ENCODE peak calls at places on chromosome 10, in four cellular contexts. E is NB4, J is choroid plexus epithelial cell, B is stomach. I is an unnamed sample.
A peak's percentile ranks its signal among the peaks of the same experiment; 100 is the strongest.

GRCh38 chr10:103745264-103746247 is 109.8 kb downstream of the SH3PXD2A start:
- DNase-seq in E (peak; percentile 84), J (no peak), B (no peak), I (no peak)

GRCh38 chr10:110058215-110058614 is 50.4 kb downstream of the ADD3 start:
- DNase-seq in E (no peak), J (no peak), B (no peak), I (no peak)

GRCh38 chr10:83127942-83128575 is 1011.2 kb upstream of the GHITM start:
- DNase-seq in E (no peak), J (no peak), B (no peak), I (no peak)

GRCh38 chr10:112490543-112490942 is 43.5 kb downstream of the VTI1A start:
- DNase-seq in E (no peak), J (peak; percentile 39), B (peak; percentile 79), I (no peak)

GRCh38 chr10:95655571-95656290 is 780 bp downstream of the ALDH18A1 start:
- DNase-seq in E (peak; percentile 57), J (peak; percentile 43), B (no peak), I (no peak)

GRCh38 chr10:10726101-10726500 is 291.6 kb upstream of the CELF2 start:
- DNase-seq in E (no peak), J (no peak), B (no peak), I (no peak)

GRCh38 chr10:103572597-103573321 is 79.3 kb downstream of the NEURL1 start:
- DNase-seq in E (no peak), J (no peak), B (no peak), I (no peak)

GRCh38 chr10:98263088-98263487 is 4.9 kb downstream of the LOXL4 start:
- DNase-seq in E (no peak), J (no peak), B (no peak), I (no peak)

GRCh38 chr10:117477961-117478670 is 64.4 kb upstream of the EMX2 start:
- DNase-seq in E (peak; percentile 32), J (peak; percentile 85), B (no peak), I (no peak)
- TF ChIP-seq CTCF in E (peak; percentile 8), J (peak; percentile 47), B (no peak), I (no peak)

DNA sequence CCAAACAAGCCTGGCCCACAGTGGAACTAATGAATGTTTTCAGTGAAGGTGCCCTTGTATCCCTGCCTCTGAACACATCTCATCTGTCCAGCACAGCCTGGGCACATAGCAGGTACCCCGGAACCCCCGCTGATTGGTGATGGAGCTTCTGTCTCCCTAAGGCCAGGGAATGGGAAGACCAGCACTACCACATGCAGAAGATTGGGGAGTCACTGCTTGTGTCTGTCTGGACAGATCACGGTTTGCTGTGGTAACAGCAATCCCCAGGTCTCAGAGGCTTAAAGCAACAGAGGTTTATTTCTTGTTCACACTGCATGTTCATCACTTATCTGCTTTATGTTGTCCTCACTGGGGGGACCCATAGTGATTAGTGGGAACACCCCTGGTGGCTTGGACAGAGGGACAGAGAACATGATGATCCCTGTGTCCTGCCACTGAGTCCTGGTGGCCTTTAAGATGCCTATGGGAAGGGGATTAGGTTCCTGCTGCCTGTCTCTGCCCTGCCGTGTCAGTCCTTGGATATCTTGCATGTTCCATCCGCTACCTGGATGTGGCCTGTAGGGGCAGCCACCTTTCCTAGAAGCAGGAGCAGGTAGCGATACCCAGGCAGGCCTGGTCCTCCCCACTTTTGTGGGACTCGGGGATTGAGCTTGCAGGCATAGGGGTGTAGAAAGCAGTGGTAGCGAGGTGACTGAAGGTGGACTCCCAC is 3.6 kb downstream of the TSPAN14 start:
- DNase-seq in E (no peak), J (no peak), B (no peak), I (no peak)
- TF ChIP-seq CTCF in E (no peak), J (no peak), B (no peak), I (no peak)

DNA sequence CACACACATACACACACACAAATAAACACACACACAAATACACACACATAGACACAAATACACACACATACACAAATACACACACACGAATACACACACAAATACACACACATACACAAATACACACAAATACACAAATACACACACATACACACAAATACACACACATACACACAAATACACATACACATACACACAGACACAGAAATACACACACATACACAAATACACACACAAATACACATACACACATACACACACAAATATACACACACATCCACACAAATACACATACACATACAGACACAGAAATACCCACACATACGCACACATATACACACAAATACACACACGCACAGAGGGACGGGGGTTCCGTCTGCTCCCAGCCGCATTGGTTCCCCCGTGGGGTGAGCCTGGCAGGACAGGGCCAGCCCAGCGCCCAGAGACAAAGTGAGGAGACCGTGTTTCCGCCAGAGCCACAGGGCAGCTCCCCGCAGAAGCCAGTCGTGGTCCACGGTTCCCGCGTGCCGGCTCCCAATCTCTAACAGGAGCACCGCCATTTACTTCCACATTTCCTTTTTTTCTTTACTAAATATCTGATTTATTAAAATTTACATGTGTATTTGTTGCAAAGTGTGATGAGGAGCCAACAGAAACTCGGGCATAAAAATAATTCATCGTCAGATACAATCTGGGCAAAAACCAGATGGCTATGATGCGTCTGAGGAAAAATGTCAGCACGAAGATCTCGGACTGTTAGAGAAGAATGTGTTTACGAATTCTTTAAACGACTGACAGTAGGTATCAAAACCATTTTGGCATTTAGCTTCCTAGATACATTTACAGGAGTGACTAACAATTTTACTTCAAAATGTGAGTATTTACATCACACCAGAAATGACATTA is 3.1 kb upstream of the KNDC1 start:
- DNase-seq in E (no peak), J (no peak), B (no peak), I (no peak)
- TF ChIP-seq CTCF in E (no peak), J (no peak), B (no peak), I (no peak)

DNA sequence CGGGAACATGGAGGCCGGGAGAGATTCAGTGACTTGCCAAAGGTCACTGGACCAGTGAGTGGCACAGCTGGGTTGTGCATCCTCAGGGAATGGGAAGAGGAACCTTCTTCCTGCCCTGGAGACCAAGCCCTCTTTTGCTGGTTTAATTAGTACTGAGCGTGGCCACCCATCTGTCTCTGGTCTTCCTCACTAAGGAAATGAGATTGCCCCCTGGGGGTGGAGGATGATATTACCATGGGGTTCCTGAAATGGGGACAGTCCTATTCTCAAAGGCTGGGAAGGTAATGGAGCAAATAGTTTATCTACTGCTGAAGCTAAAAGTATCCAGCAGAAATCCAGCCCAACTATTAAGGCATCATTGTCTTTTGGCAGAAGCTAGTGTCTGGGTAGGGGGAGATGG is 98.6 kb upstream of the FGFR2 start:
- DNase-seq in E (peak; percentile 43), J (no peak), B (peak; percentile 36), I (no peak)
- TF ChIP-seq CTCF in E (peak; percentile 67), J (peak; percentile 48), B (no peak), I (peak; percentile 23)

DNA sequence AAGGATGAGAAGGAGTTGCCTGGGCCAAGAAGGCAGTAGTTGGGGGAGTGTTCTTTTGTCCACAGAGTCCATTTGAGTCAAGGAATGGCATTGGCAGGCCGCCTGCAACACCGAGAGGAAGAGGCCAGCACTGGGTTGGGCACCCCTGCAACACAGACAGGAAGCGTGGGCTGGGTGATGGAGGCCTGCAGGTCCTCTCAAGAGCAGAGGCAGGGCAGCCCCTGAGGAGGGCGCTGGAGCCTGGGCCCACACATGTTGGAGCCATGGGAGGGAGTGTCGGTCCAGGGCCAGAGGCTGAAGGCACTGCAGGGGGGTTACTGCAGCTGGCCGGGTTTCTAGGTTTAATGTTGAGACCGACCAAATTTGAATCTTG is 137.3 kb downstream of the PTPN20 start:
- DNase-seq in E (peak; percentile 53), J (peak; percentile 36), B (peak; percentile 23), I (no peak)
- TF ChIP-seq CTCF in E (no peak), J (peak; percentile 49), B (no peak), I (no peak)

DNA sequence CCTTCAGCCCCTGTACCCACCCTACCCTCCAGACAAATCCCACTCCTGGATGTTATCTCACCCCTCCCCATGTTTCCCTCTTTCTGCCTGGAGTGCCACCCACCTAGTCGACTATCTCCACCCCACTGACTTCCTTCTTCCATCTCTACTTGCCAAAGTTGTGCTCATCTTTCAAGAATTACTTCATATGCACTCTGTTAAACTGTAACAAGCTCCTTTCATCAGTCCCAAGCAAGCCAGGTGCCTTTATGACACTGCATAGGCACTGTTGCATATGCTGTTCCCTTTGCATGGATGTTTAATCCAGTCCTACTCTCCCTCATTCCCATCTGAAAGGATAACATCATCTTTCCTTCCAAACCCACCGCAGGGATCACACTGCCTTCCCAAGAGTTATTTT is 8.9 kb upstream of the CDK1 start:
- DNase-seq in E (no peak), J (no peak), B (no peak), I (no peak)
- TF ChIP-seq CTCF in E (no peak), J (no peak), B (no peak), I (no peak)

GRCh38 chr10:19935106-19935505 is 118.9 kb downstream of the PLXDC2 start:
- DNase-seq in E (no peak), J (no peak), B (no peak), I (no peak)
- TF ChIP-seq CTCF in E (no peak), J (no peak), B (no peak), I (no peak)

GRCh38 chr10:100882681-100883321 is 30.0 kb upstream of the SLF2 start:
- DNase-seq in E (no peak), J (peak; percentile 40), B (no peak), I (no peak)
- TF ChIP-seq CTCF in E (no peak), J (no peak), B (no peak), I (no peak)

I was measured in natural killer cell.